ENCODE peak calls at places on chromosome 13, in ten cellular contexts. One of them, this sample, is unnamed.

GRCh38 chr13:100828226-100828625 is 153.6 kb upstream of the TMTC4 start:
- DNase-seq in breast epithelium: no peak
- DNase-seq in NCI-H774: no peak
- DNase-seq in adipocyte: no peak
- DNase-seq in activated naive CD4-positive, alpha-beta T cell treated with anti-CD3 and anti-CD28 coated beads, Interleukin-2, amount 50 U/mL, for 16 hours: no peak
- DNase-seq in WTC11: no peak
- DNase-seq in neuronal stem cell: no peak
- DNase-seq in NCI-H2171: no peak
- DNase-seq in stimulated activated CD4-positive, alpha-beta T cell treated with anti-CD3 and anti-CD28 coated beads, TNF-alpha, amount 100 ng/mL, for 48 hours: no peak
- DNase-seq in HCEC 1CT: peak; percentile 9
- DNase-seq in this sample: no peak

GRCh38 chr13:36418022-36418805 is 14.1 kb upstream of the CCNA1 start:
- DNase-seq in NCI-H774: no peak
- DNase-seq in breast epithelium: no peak
- DNase-seq in WTC11: no peak
- DNase-seq in HCEC 1CT: peak; percentile 68
- DNase-seq in neuronal stem cell: no peak
- DNase-seq in adipocyte: peak; percentile 78
- DNase-seq in NCI-H2171: no peak
- DNase-seq in stimulated activated CD4-positive, alpha-beta T cell treated with anti-CD3 and anti-CD28 coated beads, TNF-alpha, amount 100 ng/mL, for 48 hours: no peak
- DNase-seq in activated naive CD4-positive, alpha-beta T cell treated with anti-CD3 and anti-CD28 coated beads, Interleukin-2, amount 50 U/mL, for 16 hours: no peak
- DNase-seq in this sample: no peak

GRCh38 chr13:98854448-98854847 is 102.0 kb upstream of the SLC15A1 start:
- DNase-seq in activated naive CD4-positive, alpha-beta T cell treated with anti-CD3 and anti-CD28 coated beads, Interleukin-2, amount 50 U/mL, for 16 hours: no peak
- DNase-seq in NCI-H2171: no peak
- DNase-seq in stimulated activated CD4-positive, alpha-beta T cell treated with anti-CD3 and anti-CD28 coated beads, TNF-alpha, amount 100 ng/mL, for 48 hours: no peak
- DNase-seq in NCI-H774: no peak
- DNase-seq in adipocyte: no peak
- DNase-seq in WTC11: no peak
- DNase-seq in breast epithelium: no peak
- DNase-seq in neuronal stem cell: no peak
- DNase-seq in HCEC 1CT: no peak
- DNase-seq in this sample: no peak

GRCh38 chr13:84651288-84651687 is 769.0 kb upstream of the SLITRK1 start:
- DNase-seq in NCI-H2171: no peak
- DNase-seq in NCI-H774: no peak
- DNase-seq in breast epithelium: no peak
- DNase-seq in stimulated activated CD4-positive, alpha-beta T cell treated with anti-CD3 and anti-CD28 coated beads, TNF-alpha, amount 100 ng/mL, for 48 hours: no peak
- DNase-seq in adipocyte: peak; percentile 52
- DNase-seq in neuronal stem cell: no peak
- DNase-seq in activated naive CD4-positive, alpha-beta T cell treated with anti-CD3 and anti-CD28 coated beads, Interleukin-2, amount 50 U/mL, for 16 hours: no peak
- DNase-seq in HCEC 1CT: peak; percentile 61
- DNase-seq in WTC11: no peak
- DNase-seq in this sample: no peak

GRCh38 chr13:98979012-98979411 is 1.1 kb upstream of the DOCK9 start:
- DNase-seq in neuronal stem cell: no peak
- DNase-seq in stimulated activated CD4-positive, alpha-beta T cell treated with anti-CD3 and anti-CD28 coated beads, TNF-alpha, amount 100 ng/mL, for 48 hours: no peak
- DNase-seq in HCEC 1CT: no peak
- DNase-seq in NCI-H774: no peak
- DNase-seq in breast epithelium: no peak
- DNase-seq in NCI-H2171: no peak
- DNase-seq in adipocyte: no peak
- DNase-seq in activated naive CD4-positive, alpha-beta T cell treated with anti-CD3 and anti-CD28 coated beads, Interleukin-2, amount 50 U/mL, for 16 hours: no peak
- DNase-seq in WTC11: no peak
- DNase-seq in this sample: no peak

GRCh38 chr13:29513981-29514719 is 81.3 kb downstream of the SLC7A1 start:
- DNase-seq in NCI-H774: no peak
- DNase-seq in HCEC 1CT: no peak
- DNase-seq in breast epithelium: no peak
- DNase-seq in NCI-H2171: no peak
- DNase-seq in neuronal stem cell: no peak
- DNase-seq in adipocyte: no peak
- DNase-seq in activated naive CD4-positive, alpha-beta T cell treated with anti-CD3 and anti-CD28 coated beads, Interleukin-2, amount 50 U/mL, for 16 hours: no peak
- DNase-seq in WTC11: no peak
- DNase-seq in stimulated activated CD4-positive, alpha-beta T cell treated with anti-CD3 and anti-CD28 coated beads, TNF-alpha, amount 100 ng/mL, for 48 hours: no peak
- DNase-seq in this sample: no peak

GRCh38 chr13:112740502-112741131 is 50.8 kb downstream of the ATP11A start:
- DNase-seq in NCI-H774: no peak
- DNase-seq in NCI-H2171: no peak
- DNase-seq in activated naive CD4-positive, alpha-beta T cell treated with anti-CD3 and anti-CD28 coated beads, Interleukin-2, amount 50 U/mL, for 16 hours: no peak
- DNase-seq in breast epithelium: no peak
- DNase-seq in stimulated activated CD4-positive, alpha-beta T cell treated with anti-CD3 and anti-CD28 coated beads, TNF-alpha, amount 100 ng/mL, for 48 hours: no peak
- DNase-seq in HCEC 1CT: no peak
- DNase-seq in neuronal stem cell: no peak
- DNase-seq in adipocyte: peak; percentile 85
- DNase-seq in WTC11: no peak
- DNase-seq in this sample: no peak

GRCh38 chr13:80618777-80619176 is 277.9 kb upstream of the SPRY2 start:
- DNase-seq in stimulated activated CD4-positive, alpha-beta T cell treated with anti-CD3 and anti-CD28 coated beads, TNF-alpha, amount 100 ng/mL, for 48 hours: no peak
- DNase-seq in NCI-H774: no peak
- DNase-seq in adipocyte: no peak
- DNase-seq in activated naive CD4-positive, alpha-beta T cell treated with anti-CD3 and anti-CD28 coated beads, Interleukin-2, amount 50 U/mL, for 16 hours: no peak
- DNase-seq in WTC11: no peak
- DNase-seq in neuronal stem cell: no peak
- DNase-seq in HCEC 1CT: peak; percentile 11
- DNase-seq in NCI-H2171: no peak
- DNase-seq in breast epithelium: no peak
- DNase-seq in this sample: no peak

GRCh38 chr13:42970824-42971669 is 21.0 kb downstream of the EPSTI1 start:
- DNase-seq in activated naive CD4-positive, alpha-beta T cell treated with anti-CD3 and anti-CD28 coated beads, Interleukin-2, amount 50 U/mL, for 16 hours: peak; percentile 40
- DNase-seq in HCEC 1CT: peak; percentile 59
- DNase-seq in neuronal stem cell: peak; percentile 47
- DNase-seq in NCI-H2171: no peak
- DNase-seq in NCI-H774: no peak
- DNase-seq in breast epithelium: no peak
- DNase-seq in adipocyte: no peak
- DNase-seq in stimulated activated CD4-positive, alpha-beta T cell treated with anti-CD3 and anti-CD28 coated beads, TNF-alpha, amount 100 ng/mL, for 48 hours: peak; percentile 13
- DNase-seq in WTC11: peak; percentile 41
- DNase-seq in this sample: peak; percentile 8

GRCh38 chr13:39602614-39603366 is at the start of gene LHFPL6:
- DNase-seq in stimulated activated CD4-positive, alpha-beta T cell treated with anti-CD3 and anti-CD28 coated beads, TNF-alpha, amount 100 ng/mL, for 48 hours: peak; percentile 56
- DNase-seq in activated naive CD4-positive, alpha-beta T cell treated with anti-CD3 and anti-CD28 coated beads, Interleukin-2, amount 50 U/mL, for 16 hours: peak; percentile 66
- DNase-seq in HCEC 1CT: peak; percentile 82
- DNase-seq in breast epithelium: peak; percentile 77
- DNase-seq in NCI-H2171: peak; percentile 9
- DNase-seq in adipocyte: peak; percentile 96
- DNase-seq in NCI-H774: peak; percentile 26
- DNase-seq in neuronal stem cell: peak; percentile 73
- DNase-seq in WTC11: peak; percentile 79
- DNase-seq in this sample: no peak

GRCh38 chr13:34719060-34719875 is 222.8 kb upstream of the NBEA start:
- DNase-seq in stimulated activated CD4-positive, alpha-beta T cell treated with anti-CD3 and anti-CD28 coated beads, TNF-alpha, amount 100 ng/mL, for 48 hours: no peak
- DNase-seq in breast epithelium: no peak
- DNase-seq in activated naive CD4-positive, alpha-beta T cell treated with anti-CD3 and anti-CD28 coated beads, Interleukin-2, amount 50 U/mL, for 16 hours: no peak
- DNase-seq in NCI-H2171: no peak
- DNase-seq in neuronal stem cell: peak; percentile 5
- DNase-seq in adipocyte: no peak
- DNase-seq in NCI-H774: peak; percentile 47
- DNase-seq in HCEC 1CT: no peak
- DNase-seq in WTC11: no peak
- DNase-seq in this sample: no peak

GRCh38 chr13:79973533-79973963 is 367.4 kb downstream of the SPRY2 start:
- DNase-seq in WTC11: no peak
- DNase-seq in adipocyte: no peak
- DNase-seq in NCI-H774: no peak
- DNase-seq in HCEC 1CT: no peak
- DNase-seq in NCI-H2171: peak; percentile 5
- DNase-seq in neuronal stem cell: no peak
- DNase-seq in breast epithelium: no peak
- DNase-seq in activated naive CD4-positive, alpha-beta T cell treated with anti-CD3 and anti-CD28 coated beads, Interleukin-2, amount 50 U/mL, for 16 hours: no peak
- DNase-seq in stimulated activated CD4-positive, alpha-beta T cell treated with anti-CD3 and anti-CD28 coated beads, TNF-alpha, amount 100 ng/mL, for 48 hours: no peak
- DNase-seq in this sample: peak; percentile 61